ENCODE peak calls at places on chromosomes 7 and 10, in eight cellular contexts. One of them, this sample, is unnamed.

GRCh38 chr10:283916-284356 is 148.7 kb downstream of the ZMYND11 start:
- DNase-seq in body of pancreas: no peak
- DNase-seq in fibroblast of lung: no peak
- DNase-seq in cardiac muscle cell: no peak
- DNase-seq in A549: no peak
- DNase-seq in astrocyte: no peak
- DNase-seq in OCI-LY7: no peak
- DNase-seq in mucosa of descending colon: no peak
- DNase-seq in this sample: no peak

GRCh38 chr10:80501381-80501912 is 36.3 kb upstream of the SH2D4B start:
- DNase-seq in OCI-LY7: no peak
- DNase-seq in cardiac muscle cell: no peak
- DNase-seq in astrocyte: peak; percentile 19
- DNase-seq in body of pancreas: peak; percentile 6
- DNase-seq in mucosa of descending colon: no peak
- DNase-seq in A549: no peak
- DNase-seq in fibroblast of lung: no peak
- DNase-seq in this sample: no peak

GRCh38 chr7:27118580-27118979 is 12.0 kb downstream of the HOXA4 start:
- DNase-seq in cardiac muscle cell: no peak
- DNase-seq in body of pancreas: no peak
- DNase-seq in A549: no peak
- DNase-seq in astrocyte: no peak
- DNase-seq in fibroblast of lung: no peak
- DNase-seq in mucosa of descending colon: no peak
- DNase-seq in OCI-LY7: no peak
- DNase-seq in this sample: no peak

GRCh38 chr10:78895469-78895868 is 173.3 kb upstream of the ZMIZ1 start:
- DNase-seq in mucosa of descending colon: no peak
- DNase-seq in astrocyte: no peak
- DNase-seq in OCI-LY7: no peak
- DNase-seq in body of pancreas: no peak
- DNase-seq in A549: no peak
- DNase-seq in cardiac muscle cell: no peak
- DNase-seq in fibroblast of lung: no peak
- DNase-seq in this sample: no peak

GRCh38 chr7:103855671-103856070 is 133.8 kb downstream of the RELN start:
- DNase-seq in mucosa of descending colon: no peak
- DNase-seq in cardiac muscle cell: no peak
- DNase-seq in fibroblast of lung: no peak
- DNase-seq in A549: no peak
- DNase-seq in astrocyte: no peak
- DNase-seq in body of pancreas: no peak
- DNase-seq in OCI-LY7: no peak
- DNase-seq in this sample: no peak

GRCh38 chr7:148927141-148927540 is 43.0 kb upstream of the EZH2 start:
- DNase-seq in body of pancreas: no peak
- DNase-seq in A549: no peak
- DNase-seq in OCI-LY7: no peak
- DNase-seq in fibroblast of lung: no peak
- DNase-seq in mucosa of descending colon: no peak
- DNase-seq in cardiac muscle cell: no peak
- DNase-seq in astrocyte: no peak
- DNase-seq in this sample: no peak

GRCh38 chr7:149879271-149879711 is 5.5 kb downstream of the ATP6V0E2 start:
- DNase-seq in mucosa of descending colon: no peak
- DNase-seq in OCI-LY7: no peak
- DNase-seq in A549: no peak
- DNase-seq in astrocyte: no peak
- DNase-seq in body of pancreas: no peak
- DNase-seq in fibroblast of lung: no peak
- DNase-seq in cardiac muscle cell: no peak
- DNase-seq in this sample: no peak

GRCh38 chr10:60572511-60573194 is 183.0 kb upstream of the ANK3 start:
- DNase-seq in OCI-LY7: no peak
- DNase-seq in A549: no peak
- DNase-seq in cardiac muscle cell: peak; percentile 85
- DNase-seq in fibroblast of lung: peak; percentile 63
- DNase-seq in mucosa of descending colon: no peak
- DNase-seq in body of pancreas: peak; percentile 44
- DNase-seq in astrocyte: peak; percentile 83
- DNase-seq in this sample: no peak

GRCh38 chr7:66930341-66930740 is 9.3 kb downstream of the TMEM248 start:
- DNase-seq in cardiac muscle cell: peak; percentile 31
- DNase-seq in OCI-LY7: no peak
- DNase-seq in astrocyte: peak; percentile 20
- DNase-seq in A549: no peak
- DNase-seq in fibroblast of lung: peak; percentile 45
- DNase-seq in body of pancreas: no peak
- DNase-seq in mucosa of descending colon: no peak
- DNase-seq in this sample: peak; percentile 20

GRCh38 chr7:87234949-87235348 is 15.4 kb upstream of the TMEM243 start:
- DNase-seq in OCI-LY7: no peak
- DNase-seq in A549: no peak
- DNase-seq in cardiac muscle cell: no peak
- DNase-seq in fibroblast of lung: no peak
- DNase-seq in body of pancreas: no peak
- DNase-seq in astrocyte: peak; percentile 22
- DNase-seq in mucosa of descending colon: no peak
- DNase-seq in this sample: no peak

GRCh38 chr10:14601872-14602725 is 172.6 kb downstream of the FAM107B start:
- DNase-seq in body of pancreas: peak; percentile 61
- DNase-seq in mucosa of descending colon: no peak
- DNase-seq in A549: peak; percentile 61
- DNase-seq in cardiac muscle cell: no peak
- DNase-seq in astrocyte: peak; percentile 84
- DNase-seq in OCI-LY7: peak; percentile 89
- DNase-seq in fibroblast of lung: peak; percentile 52
- DNase-seq in this sample: peak; percentile 59

GRCh38 chr7:70738080-70738479 is 393.9 kb upstream of the GALNT17 start:
- DNase-seq in mucosa of descending colon: no peak
- DNase-seq in cardiac muscle cell: no peak
- DNase-seq in astrocyte: peak; percentile 56
- DNase-seq in fibroblast of lung: peak; percentile 40
- DNase-seq in OCI-LY7: no peak
- DNase-seq in body of pancreas: no peak
- DNase-seq in A549: peak; percentile 28
- DNase-seq in this sample: no peak

GRCh38 chr10:12741255-12741915 is 260.1 kb downstream of the CCDC3 start:
- DNase-seq in astrocyte: no peak
- DNase-seq in mucosa of descending colon: no peak
- DNase-seq in OCI-LY7: no peak
- DNase-seq in body of pancreas: no peak
- DNase-seq in A549: no peak
- DNase-seq in fibroblast of lung: no peak
- DNase-seq in cardiac muscle cell: no peak
- DNase-seq in this sample: no peak

GRCh38 chr10:133355991-133356390 is 1.8 kb downstream of the FUOM start:
- DNase-seq in A549: no peak
- DNase-seq in OCI-LY7: no peak
- DNase-seq in fibroblast of lung: no peak
- DNase-seq in body of pancreas: no peak
- DNase-seq in mucosa of descending colon: no peak
- DNase-seq in astrocyte: no peak
- DNase-seq in cardiac muscle cell: no peak
- DNase-seq in this sample: no peak

GRCh38 chr7:43591551-43592180 is 8.8 kb downstream of the STK17A start:
- DNase-seq in OCI-LY7: no peak
- DNase-seq in A549: no peak
- DNase-seq in astrocyte: peak; percentile 55
- DNase-seq in cardiac muscle cell: no peak
- DNase-seq in body of pancreas: no peak
- DNase-seq in fibroblast of lung: no peak
- DNase-seq in mucosa of descending colon: no peak
- DNase-seq in this sample: no peak

GRCh38 chr10:1121311-1121970 is 65.3 kb downstream of the WDR37 start:
- DNase-seq in astrocyte: no peak
- DNase-seq in OCI-LY7: no peak
- DNase-seq in body of pancreas: no peak
- DNase-seq in mucosa of descending colon: no peak
- DNase-seq in cardiac muscle cell: no peak
- DNase-seq in A549: no peak
- DNase-seq in fibroblast of lung: no peak
- DNase-seq in this sample: no peak

GRCh38 chr10:60739581-60739980 is 38.7 kb upstream of the CDK1 start:
- DNase-seq in A549: no peak
- DNase-seq in body of pancreas: no peak
- DNase-seq in astrocyte: peak; percentile 60
- DNase-seq in fibroblast of lung: peak; percentile 56
- DNase-seq in cardiac muscle cell: no peak
- DNase-seq in mucosa of descending colon: no peak
- DNase-seq in OCI-LY7: no peak
- DNase-seq in this sample: no peak

GRCh38 chr7:158009886-158010285 is 577.7 kb downstream of the PTPRN2 start:
- DNase-seq in body of pancreas: no peak
- DNase-seq in cardiac muscle cell: no peak
- DNase-seq in fibroblast of lung: no peak
- DNase-seq in A549: no peak
- DNase-seq in astrocyte: no peak
- DNase-seq in mucosa of descending colon: no peak
- DNase-seq in OCI-LY7: no peak
- DNase-seq in this sample: no peak
- H3K9me3 ChIP-seq in body of pancreas: no peaks in the 10 kb centered on the region
- H3K9me3 ChIP-seq in cardiac muscle cell: no peaks in the 10 kb centered on the region
- H3K9me3 ChIP-seq in fibroblast of lung: no peaks in the 10 kb centered on the region
- H3K9me3 ChIP-seq in A549: no peaks in the 10 kb centered on the region
- H3K9me3 ChIP-seq in astrocyte: no peaks in the 10 kb centered on the region
- H3K9me3 ChIP-seq in mucosa of descending colon: no peaks in the 10 kb centered on the region
- H3K9me3 ChIP-seq in OCI-LY7: no peaks in the 10 kb centered on the region
- H3K9me3 ChIP-seq in this sample: no peaks in the 10 kb centered on the region

DNA sequence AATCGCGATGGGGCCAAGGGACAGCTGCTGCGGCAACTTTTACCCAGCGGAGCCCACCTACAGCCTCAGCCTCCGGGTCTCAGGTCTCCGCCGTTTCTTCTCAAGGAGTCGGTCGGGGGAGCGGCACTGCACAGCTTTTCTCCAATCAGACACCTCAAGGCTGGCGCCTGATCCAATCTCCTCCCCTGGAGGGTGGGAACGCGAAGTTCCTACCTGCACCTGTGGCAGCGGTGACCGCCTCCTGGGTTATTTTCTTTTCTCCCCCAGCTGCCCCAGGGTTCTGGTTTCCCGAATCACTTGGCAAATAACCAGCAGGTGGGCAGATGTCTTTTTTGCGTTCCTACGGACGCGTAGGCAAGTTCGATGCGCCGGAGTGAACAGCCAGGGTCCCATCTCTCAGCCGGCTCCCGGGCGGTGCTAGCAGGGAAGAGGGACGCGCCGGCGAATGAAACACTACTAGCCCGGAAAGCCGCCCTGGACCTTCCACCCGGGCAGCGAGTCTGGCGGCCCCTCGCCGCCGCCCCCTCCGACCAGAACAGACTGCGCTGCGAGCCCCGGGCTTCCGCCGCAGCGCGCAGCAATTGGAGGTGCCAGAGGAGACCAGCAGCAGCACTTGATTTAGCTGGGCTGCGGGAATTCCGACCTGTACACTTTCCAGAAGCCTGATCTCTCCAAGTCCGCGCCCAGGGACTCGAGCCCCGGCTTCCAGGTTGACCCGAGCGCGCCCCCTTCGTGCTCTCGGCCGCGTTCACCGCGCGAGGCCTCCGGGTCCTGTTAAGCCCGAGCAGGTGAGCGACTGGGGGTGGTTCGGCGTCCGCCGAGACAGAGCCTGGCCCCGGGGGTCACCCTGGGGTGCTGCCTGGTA is at the start of gene PRR15:
- DNase-seq in fibroblast of lung: no peak
- DNase-seq in mucosa of descending colon: peak; percentile 93
- DNase-seq in A549: peak; percentile 90
- DNase-seq in astrocyte: peak; percentile 7
- DNase-seq in cardiac muscle cell: peak; percentile 71
- DNase-seq in OCI-LY7: no peak
- DNase-seq in body of pancreas: peak; percentile 86
- DNase-seq in this sample: peak; percentile 53
- TF ChIP-seq CTCF in fibroblast of lung: no peak
- TF ChIP-seq CTCF in mucosa of descending colon: no peak
- TF ChIP-seq CTCF in A549: no peak
- TF ChIP-seq CTCF in astrocyte: no peak
- TF ChIP-seq CTCF in cardiac muscle cell: no peak
- TF ChIP-seq CTCF in OCI-LY7: no peak
- TF ChIP-seq CTCF in body of pancreas: no peak
- TF ChIP-seq CTCF in this sample: no peak

GRCh38 chr7:159115601-159116501 is 28.8 kb downstream of the VIPR2 start:
- DNase-seq in fibroblast of lung: no peak
- DNase-seq in astrocyte: no peak
- DNase-seq in OCI-LY7: no peak
- DNase-seq in mucosa of descending colon: no peak
- DNase-seq in A549: no peak
- DNase-seq in body of pancreas: peak; percentile 94
- DNase-seq in cardiac muscle cell: no peak
- DNase-seq in this sample: no peak
- H3K9me3 ChIP-seq in fibroblast of lung: no peaks in the 10 kb centered on the region
- H3K9me3 ChIP-seq in astrocyte: no peaks in the 10 kb centered on the region
- H3K9me3 ChIP-seq in OCI-LY7: no peaks in the 10 kb centered on the region
- H3K9me3 ChIP-seq in mucosa of descending colon: no peaks in the 10 kb centered on the region
- H3K9me3 ChIP-seq in A549: no peaks in the 10 kb centered on the region
- H3K9me3 ChIP-seq in body of pancreas: no peaks in the 10 kb centered on the region
- H3K9me3 ChIP-seq in cardiac muscle cell: no peaks in the 10 kb centered on the region
- H3K9me3 ChIP-seq in this sample: no peaks in the 10 kb centered on the region

GRCh38 chr7:8433477-8434289 is at the start of gene NXPH1:
- DNase-seq in A549: peak; percentile 20
- DNase-seq in astrocyte: no peak
- DNase-seq in mucosa of descending colon: no peak
- DNase-seq in body of pancreas: no peak
- DNase-seq in cardiac muscle cell: peak; percentile 88
- DNase-seq in fibroblast of lung: no peak
- DNase-seq in OCI-LY7: no peak
- DNase-seq in this sample: peak; percentile 78
- TF ChIP-seq CTCF in A549: no peak
- TF ChIP-seq CTCF in astrocyte: no peak
- TF ChIP-seq CTCF in mucosa of descending colon: no peak
- TF ChIP-seq CTCF in body of pancreas: no peak
- TF ChIP-seq CTCF in cardiac muscle cell: no peak
- TF ChIP-seq CTCF in fibroblast of lung: no peak
- TF ChIP-seq CTCF in OCI-LY7: no peak
- TF ChIP-seq CTCF in this sample: peak; percentile 29

GRCh38 chr10:36803229-36803628 is 322.2 kb upstream of the ANKRD30A start:
- DNase-seq in mucosa of descending colon: no peak
- DNase-seq in fibroblast of lung: no peak
- DNase-seq in OCI-LY7: no peak
- DNase-seq in cardiac muscle cell: no peak
- DNase-seq in A549: no peak
- DNase-seq in body of pancreas: no peak
- DNase-seq in astrocyte: no peak
- DNase-seq in this sample: no peak
- H3K9me3 ChIP-seq in mucosa of descending colon: peaks cover 39% of the 10 kb centered on the region
- H3K9me3 ChIP-seq in fibroblast of lung: no peaks in the 10 kb centered on the region
- H3K9me3 ChIP-seq in OCI-LY7: no peaks in the 10 kb centered on the region
- H3K9me3 ChIP-seq in cardiac muscle cell: no peaks in the 10 kb centered on the region
- H3K9me3 ChIP-seq in A549: no peaks in the 10 kb centered on the region
- H3K9me3 ChIP-seq in body of pancreas: no peaks in the 10 kb centered on the region
- H3K9me3 ChIP-seq in astrocyte: no peaks in the 10 kb centered on the region
- H3K9me3 ChIP-seq in this sample: no peaks in the 10 kb centered on the region

This sample was measured in adrenal gland.